ENCODE peak calls at places on chromosomes 2 and 18, in seven cellular contexts. C is HepG2; O is CD8-positive, alpha-beta T cell; T is PC-9; L is AG04450; E is keratinocyte; G is WERI-Rb-1. S is an unnamed sample.

GRCh38 chr2:102442967-102443828 is 20.2 kb downstream of the IL18RAP start:
- DNase-seq in C (peak; percentile 30), O (peak; percentile 12), T (peak; percentile 39), L (no peak), E (no peak), G (no peak), S (peak; percentile 44)

GRCh38 chr2:145598434-145598833 is 1078.5 kb upstream of the ZEB2 start:
- DNase-seq in C (no peak), O (no peak), T (no peak), L (no peak), E (no peak), G (no peak), S (peak; percentile 86)

GRCh38 chr18:2448565-2449151 is 122.6 kb downstream of the METTL4 start:
- DNase-seq in C (no peak), O (no peak), T (no peak), L (no peak), E (no peak), G (no peak), S (no peak)

GRCh38 chr2:113806217-113806913 is 49.9 kb upstream of the SLC35F5 start:
- DNase-seq in C (no peak), O (no peak), T (peak; percentile 62), L (no peak), E (no peak), G (no peak), S (no peak)

GRCh38 chr2:27956895-27957294 is 66.4 kb downstream of the BABAM2 start:
- DNase-seq in C (no peak), O (no peak), T (no peak), L (no peak), E (no peak), G (no peak), S (peak; percentile 76)

GRCh38 chr2:42327125-42327524 is 33.9 kb downstream of the COX7A2L start:
- DNase-seq in C (peak; percentile 72), O (no peak), T (no peak), L (no peak), E (no peak), G (no peak), S (peak; percentile 97)

GRCh38 chr2:171798156-171798815 is 95.8 kb downstream of the SLC25A12 start:
- DNase-seq in C (peak; percentile 60), O (no peak), T (no peak), L (no peak), E (no peak), G (no peak), S (peak; percentile 75)

GRCh38 chr2:218569661-218570500 is 1.2 kb downstream of the CNOT9 start:
- DNase-seq in C (peak; percentile 34), O (no peak), T (peak; percentile 16), L (no peak), E (no peak), G (no peak), S (peak; percentile 32)

GRCh38 chr2:85397925-85398331 is 12.2 kb downstream of the CAPG start:
- DNase-seq in C (no peak), O (no peak), T (no peak), L (no peak), E (no peak), G (no peak), S (no peak)

GRCh38 chr2:237581751-237582746 is 8.5 kb downstream of the RAB17 start:
- DNase-seq in C (peak; percentile 82), O (no peak), T (no peak), L (no peak), E (no peak), G (peak; percentile 73), S (peak; percentile 52)

GRCh38 chr2:48339451-48339850 is 190.5 kb upstream of the STON1 start:
- DNase-seq in C (no peak), O (no peak), T (no peak), L (no peak), E (no peak), G (no peak), S (no peak)

GRCh38 chr2:235859651-235860050 is 308.5 kb downstream of the GBX2 start:
- DNase-seq in C (no peak), O (no peak), T (no peak), L (no peak), E (no peak), G (no peak), S (no peak)

GRCh38 chr2:81894451-81894990 is 1590.0 kb upstream of the LRRTM1 start:
- DNase-seq in C (no peak), O (no peak), T (no peak), L (peak; percentile 1), E (no peak), G (no peak), S (peak; percentile 32)

GRCh38 chr2:73640946-73641766 is 1.1 kb downstream of the NAT8 start:
- DNase-seq in C (no peak), O (no peak), T (no peak), L (no peak), E (no peak), G (no peak), S (no peak)

GRCh38 chr2:651961-652373 is 25.2 kb downstream of the TMEM18 start:
- DNase-seq in C (no peak), O (no peak), T (no peak), L (no peak), E (no peak), G (no peak), S (no peak)

GRCh38 chr2:218368621-218369153 is 12.0 kb downstream of the CATIP start:
- DNase-seq in C (no peak), O (no peak), T (no peak), L (no peak), E (no peak), G (no peak), S (no peak)

GRCh38 chr18:13387856-13388548 is 169.4 kb downstream of the LDLRAD4 start:
- DNase-seq in C (no peak), O (no peak), T (no peak), L (no peak), E (no peak), G (no peak), S (no peak)

GRCh38 chr18:52869349-52869923 is 529.4 kb downstream of the DCC start:
- DNase-seq in C (no peak), O (no peak), T (no peak), L (no peak), E (no peak), G (no peak), S (no peak)

GRCh38 chr18:41069166-41069565 is 885.9 kb upstream of the PIK3C3 start:
- DNase-seq in C (no peak), O (no peak), T (no peak), L (no peak), E (no peak), G (no peak), S (no peak)

GRCh38 chr2:120436885-120437603 is 91.1 kb downstream of the INHBB start:
- DNase-seq in C (peak; percentile 80), O (no peak), T (peak; percentile 56), L (no peak), E (no peak), G (peak; percentile 68), S (peak; percentile 31)

GRCh38 chr2:36438454-36438977 is 82.9 kb downstream of the CRIM1 start:
- DNase-seq in C (no peak), O (no peak), T (no peak), L (peak; percentile 92), E (peak; percentile 56), G (no peak), S (peak; percentile 93)

DNA sequence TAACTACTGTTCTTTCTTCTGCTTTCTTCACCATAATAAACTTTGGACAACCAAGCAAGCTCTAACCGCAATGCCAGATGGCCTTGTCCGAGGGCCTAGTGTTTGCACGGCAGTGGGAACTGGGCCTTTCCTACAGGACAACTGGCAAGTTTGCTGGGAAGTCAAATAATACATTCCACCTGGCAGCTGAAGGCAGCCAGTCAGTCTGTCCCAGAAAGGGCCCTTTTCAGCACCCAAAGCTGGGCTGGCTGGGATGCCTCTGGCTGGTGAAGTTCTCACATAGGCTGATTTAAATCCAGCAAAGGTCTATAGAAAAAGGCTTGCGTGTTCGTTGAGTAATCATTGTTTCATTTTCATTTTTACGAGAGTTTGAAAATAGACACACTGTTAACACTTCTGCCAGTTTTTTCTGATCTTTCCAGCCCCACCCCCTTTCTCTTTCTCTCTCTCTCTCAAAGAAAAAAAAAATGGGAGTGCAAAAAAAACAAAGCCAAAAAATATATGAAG is 110.0 kb upstream of the EPAS1 start:
- DNase-seq in C (peak; percentile 86), O (no peak), T (no peak), L (peak; percentile 63), E (no peak), G (no peak), S (no peak)
- H3K4me3 ChIP-seq in C (peak overlapping the region; percentile 19), O (no peak overlapping the region), T (no peak overlapping the region), L (peak overlapping the region; percentile 32), E (peak overlapping the region; percentile 22), G (no peak overlapping the region), S (no peak overlapping the region)

DNA sequence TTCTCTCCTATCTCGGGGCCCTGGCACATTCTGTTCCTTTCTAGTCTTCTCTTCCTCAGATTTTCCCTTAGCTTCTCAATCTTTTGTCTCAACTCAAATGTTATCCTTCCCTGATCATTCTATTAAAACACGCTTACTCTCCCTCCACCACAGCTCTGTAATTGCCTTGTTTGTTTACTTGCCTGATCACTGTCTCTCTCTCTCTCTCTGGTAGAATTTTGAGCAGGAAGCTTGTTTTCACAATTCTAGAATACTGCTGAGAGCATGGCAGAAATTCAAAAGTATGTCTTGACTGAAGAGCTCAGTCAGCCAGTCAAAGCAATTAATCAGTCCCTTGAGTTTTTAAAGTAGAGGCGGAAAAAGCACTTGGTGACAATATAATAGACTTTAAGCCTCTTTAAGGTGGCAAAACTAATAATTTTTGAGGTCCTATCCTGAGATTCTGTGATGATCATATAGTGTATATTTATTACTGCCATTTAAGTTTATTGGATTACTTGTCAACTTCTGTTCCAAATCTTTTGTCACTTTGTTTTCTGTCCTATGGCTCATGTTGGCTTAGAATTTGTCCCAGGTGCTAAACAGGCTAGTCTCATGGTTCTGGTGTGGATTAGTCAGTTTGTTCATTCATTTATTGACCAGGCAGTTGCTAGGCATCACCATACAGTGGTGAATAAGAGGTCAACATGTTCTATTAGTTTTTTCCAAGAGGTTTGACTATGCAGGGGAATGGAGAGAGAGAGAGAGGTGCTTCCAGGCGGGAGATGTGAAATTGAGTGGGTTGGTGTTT is 2.3 kb downstream of the PSMD1 start:
- DNase-seq in C (no peak), O (no peak), T (no peak), L (no peak), E (no peak), G (no peak), S (peak; percentile 59)
- H3K4me3 ChIP-seq in C (peak overlapping the region; percentile 96), O (no peak overlapping the region), T (peak overlapping the region; percentile 95), L (no peak overlapping the region), E (no peak overlapping the region), G (no peak overlapping the region), S (no peak overlapping the region)

DNA sequence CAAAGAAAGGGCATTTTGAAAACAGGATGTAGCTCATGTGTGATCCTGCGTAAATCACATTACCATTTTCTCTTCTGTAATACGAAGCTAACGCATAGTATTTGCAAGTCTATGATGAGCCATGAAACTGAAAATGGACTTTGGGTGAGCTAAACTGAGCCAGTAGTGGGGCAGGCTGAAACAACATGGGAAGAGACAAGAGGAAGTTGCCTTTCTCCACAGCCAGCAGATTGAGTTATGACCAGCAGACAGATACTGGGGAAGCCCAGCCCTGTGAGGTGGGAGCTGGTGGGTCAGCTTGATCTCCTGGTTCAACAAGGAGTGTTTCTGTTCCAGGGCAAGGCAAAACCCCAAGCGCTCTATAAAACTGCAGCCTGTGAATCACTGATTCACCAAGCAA is 11.8 kb downstream of the CYRIA start:
- DNase-seq in C (no peak), O (no peak), T (no peak), L (no peak), E (no peak), G (no peak), S (no peak)
- H3K4me3 ChIP-seq in C (no peak overlapping the region), O (no peak overlapping the region), T (no peak overlapping the region), L (no peak overlapping the region), E (no peak overlapping the region), G (no peak overlapping the region), S (no peak overlapping the region)

GRCh38 chr18:68713131-68713530 is 1.8 kb downstream of the TMX3 start:
- DNase-seq in C (no peak), O (no peak), T (no peak), L (no peak), E (no peak), G (no peak), S (no peak)
- H3K4me3 ChIP-seq in C (no peak overlapping the region), O (no peak overlapping the region), T (peak overlapping the region; percentile 98), L (peak overlapping the region; percentile 31), E (no peak overlapping the region), G (no peak overlapping the region), S (no peak overlapping the region)

S was measured in bronchial epithelial cell.